ENCODE peak calls at places on chromosomes 1 and 21, in nine cellular contexts. A, B, W, D, X, Y, E, K and M are unnamed samples.

GRCh38 chr1:14300991-14301703 is 297.3 kb upstream of the KAZN start:
- DNase-seq in X (no peak), K (peak), B (peak), D (peak), W (peak), A (no peak), E (no peak), Y (peak), M (no peak)

GRCh38 chr1:27392778-27393635 is 585 bp downstream of the GPR3 start:
- DNase-seq in W (no peak), K (no peak), B (no peak), Y (no peak), D (no peak), A (peak), E (no peak), X (no peak), M (no peak)

GRCh38 chr1:248787430-248787829 is 31.9 kb upstream of the LYPD8 start:
- DNase-seq in E (no peak), K (no peak), Y (no peak), B (no peak), W (no peak), A (no peak), X (no peak), D (no peak), M (no peak)

GRCh38 chr1:228801068-228801467 is 65.8 kb downstream of the RHOU start:
- DNase-seq in E (no peak), A (no peak), Y (no peak), K (no peak), D (no peak), X (no peak), W (no peak), B (no peak), M (no peak)

GRCh38 chr1:3652538-3653285 is 396 bp downstream of the TP73 start:
- DNase-seq in D (no peak), K (no peak), E (peak), A (peak), Y (no peak), B (no peak), W (no peak), X (peak), M (no peak)

GRCh38 chr1:247375747-247376146 is 40.2 kb upstream of the NLRP3 start:
- DNase-seq in W (no peak), X (no peak), E (peak), K (no peak), Y (no peak), A (no peak), D (no peak), B (no peak), M (no peak)

GRCh38 chr1:193562121-193562520 is 375.7 kb upstream of the B3GALT2 start:
- DNase-seq in X (no peak), E (peak), Y (no peak), D (no peak), B (no peak), A (no peak), W (no peak), K (no peak), M (peak)

GRCh38 chr1:11908139-11909021 is 17.8 kb downstream of the KIAA2013 start:
- DNase-seq in E (peak), W (peak), X (peak), B (peak), D (peak), Y (peak), K (peak), A (peak), M (peak)

GRCh38 chr1:53651356-53651755 is 87.6 kb downstream of the GLIS1 start:
- DNase-seq in W (no peak), X (no peak), B (no peak), K (no peak), Y (no peak), D (no peak), A (no peak), E (no peak), M (no peak)

GRCh38 chr1:20342294-20343148 is 51.8 kb downstream of the VWA5B1 start:
- DNase-seq in B (no peak), Y (peak), W (no peak), E (no peak), X (no peak), K (no peak), D (no peak), A (no peak), M (no peak)

GRCh38 chr1:20198296-20198695 is 12.0 kb upstream of the PLA2G2C start:
- DNase-seq in A (no peak), Y (no peak), W (no peak), B (no peak), X (no peak), E (no peak), D (no peak), K (no peak), M (no peak)

GRCh38 chr1:234835239-234835638 is 225.3 kb upstream of the IRF2BP2 start:
- DNase-seq in A (no peak), K (no peak), B (no peak), E (no peak), X (no peak), Y (no peak), W (no peak), D (no peak), M (no peak)

GRCh38 chr1:226967665-226968064 is 27.6 kb downstream of the COQ8A start:
- DNase-seq in W (no peak), E (no peak), Y (peak), A (no peak), D (peak), K (peak), B (peak), X (no peak), M (peak)

GRCh38 chr1:84930831-84931230 is 37.8 kb upstream of the LPAR3 start:
- DNase-seq in W (no peak), B (no peak), A (no peak), Y (no peak), D (no peak), X (no peak), E (no peak), K (no peak), M (no peak)

GRCh38 chr21:39518055-39518844 is 66.5 kb downstream of the SH3BGR start:
- DNase-seq in B (peak), Y (no peak), D (peak), E (peak), K (peak), W (peak), X (peak), A (peak), M (no peak)

GRCh38 chr1:22745675-22746585 is 35.3 kb downstream of the EPHB2 start:
- DNase-seq in B (peak), K (peak), A (peak), D (peak), W (no peak), E (no peak), X (no peak), Y (peak), M (peak)

GRCh38 chr1:20587639-20588017 is 1.3 kb upstream of the CDA start:
- DNase-seq in A (peak), W (no peak), Y (no peak), D (no peak), B (no peak), K (peak), X (no peak), E (no peak), M (no peak)

GRCh38 chr1:34656706-34657105 is 98.1 kb upstream of the GJB5 start:
- DNase-seq in A (no peak), W (no peak), B (no peak), D (no peak), Y (no peak), X (no peak), K (no peak), E (no peak), M (no peak)

GRCh38 chr21:42235593-42235992 is 16.7 kb downstream of the ABCG1 start:
- DNase-seq in W (no peak), D (no peak), A (no peak), E (no peak), X (no peak), Y (no peak), K (no peak), B (no peak), M (no peak)

GRCh38 chr1:58765016-58765415 is 18.8 kb downstream of the JUN start:
- DNase-seq in D (no peak), A (no peak), W (no peak), E (no peak), B (no peak), K (no peak), Y (no peak), X (no peak), M (no peak)